ENCODE peak calls at places on chromosomes 7 and 10, in six cellular contexts. O is AG04450, C is astrocyte of the spinal cord, T is heart left ventricle, Y is colonic mucosa, M is nephron progenitor cell. W is an unnamed sample.

GRCh38 chr10:93818086-93818485 is 60.4 kb downstream of the LGI1 start:
- DNase-seq in Y (no peak), C (no peak), M (no peak), O (no peak), T (no peak), W (no peak)

GRCh38 chr10:49484501-49485230 is 54.3 kb downstream of the ERCC6 start:
- DNase-seq in T (no peak), Y (no peak), O (peak), M (no peak), C (peak), W (no peak)

GRCh38 chr10:96964131-96964530 is 132.0 kb downstream of the LCOR start:
- DNase-seq in T (no peak), M (no peak), Y (no peak), C (no peak), O (no peak), W (no peak)

GRCh38 chr7:49850921-49851613 is 77.6 kb downstream of the VWC2 start:
- DNase-seq in Y (no peak), O (no peak), C (no peak), T (no peak), M (no peak), W (no peak)

GRCh38 chr10:88702848-88703597 is 3.0 kb upstream of the LIPK start:
- DNase-seq in C (peak), O (peak), M (no peak), T (no peak), Y (peak), W (peak)

GRCh38 chr10:124641282-124642075 is 102.7 kb downstream of the FAM53B start:
- DNase-seq in O (no peak), T (peak), M (no peak), C (peak), Y (no peak), W (peak)

GRCh38 chr10:32147730-32148129 is 91.5 kb upstream of the KIF5B start:
- DNase-seq in M (no peak), C (no peak), O (no peak), T (no peak), Y (no peak), W (no peak)

GRCh38 chr10:66176772-66177171 is 749.1 kb upstream of the LRRTM3 start:
- DNase-seq in M (no peak), O (peak), T (no peak), Y (no peak), C (peak), W (no peak)

GRCh38 chr7:27189560-27190283 is 4.7 kb upstream of the HOXA11 start:
- DNase-seq in T (no peak), O (no peak), M (peak), C (no peak), Y (no peak), W (no peak)

GRCh38 chr10:131022369-131022768 is 289.2 kb downstream of the TCERG1L start:
- DNase-seq in C (no peak), O (no peak), M (no peak), T (no peak), Y (no peak), W (no peak)

GRCh38 chr7:100444311-100445278 is 8.3 kb upstream of the PPP1R35 start:
- DNase-seq in M (no peak), C (peak), O (no peak), T (peak), Y (no peak), W (peak)

GRCh38 chr7:369476-369980 is 79.6 kb downstream of the FOXL3 start:
- DNase-seq in T (no peak), Y (peak), O (no peak), C (no peak), M (no peak), W (no peak)

GRCh38 chr7:368651-369475 is 78.9 kb downstream of the FOXL3 start:
- DNase-seq in O (no peak), M (no peak), T (no peak), C (no peak), Y (no peak), W (no peak)

GRCh38 chr7:371119-371778 is 81.3 kb downstream of the FOXL3 start:
- DNase-seq in C (no peak), Y (peak), M (no peak), O (no peak), T (no peak), W (no peak)

GRCh38 chr7:370775-371118 is 80.8 kb downstream of the FOXL3 start:
- DNase-seq in M (no peak), T (no peak), O (no peak), C (no peak), Y (no peak), W (no peak)

GRCh38 chr7:369981-370621 is 80.1 kb downstream of the FOXL3 start:
- DNase-seq in Y (no peak), C (no peak), O (no peak), M (no peak), T (no peak), W (no peak)
- TF ChIP-seq CTCF in Y (no peak), C (no peak), O (no peak), M (no peak), T (no peak), W (no peak)

DNA sequence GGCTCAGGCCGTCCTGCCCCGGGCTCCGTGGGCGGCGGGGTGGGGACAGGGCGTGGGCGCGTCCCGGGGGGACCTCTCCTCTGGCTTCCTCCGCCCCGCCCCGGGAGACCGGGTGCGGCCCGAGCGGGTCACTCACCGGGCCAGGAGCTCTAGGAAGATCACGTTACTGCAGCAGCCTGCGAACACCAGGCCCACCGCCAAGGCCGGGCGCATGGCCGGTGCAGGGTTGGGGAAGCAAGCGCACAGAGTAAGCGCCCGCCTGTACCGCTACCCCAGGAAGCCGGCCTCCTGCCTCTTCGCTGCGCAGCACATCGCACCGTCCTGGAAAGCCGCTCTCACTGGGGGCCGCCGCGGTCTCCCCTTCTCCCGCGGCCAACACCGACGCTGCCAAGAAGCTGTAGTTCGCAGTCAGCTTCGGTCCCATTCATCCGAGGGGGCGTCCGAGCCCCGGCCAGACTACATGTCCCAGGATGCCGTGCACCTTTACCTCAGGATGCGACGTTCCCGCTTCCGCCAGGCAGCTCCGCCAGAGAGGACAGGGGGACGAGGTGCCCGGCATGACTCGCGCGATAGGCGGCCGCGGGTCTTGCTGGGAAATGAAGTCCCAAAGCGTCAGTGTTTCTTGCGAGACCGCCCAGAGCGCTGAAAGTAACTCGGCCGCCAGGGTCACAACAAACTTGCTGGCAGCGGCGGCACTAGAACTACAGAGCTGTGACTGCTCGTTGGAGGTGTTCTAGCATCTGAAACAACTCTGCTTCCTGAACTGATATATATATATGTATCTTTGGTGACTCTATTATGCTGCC is at the start of gene SLC35B4:
- DNase-seq in T (peak), M (peak), C (peak), Y (peak), O (peak), W (peak)
- TF ChIP-seq CTCF in T (peak), M (no peak), C (peak), Y (peak), O (peak), W (peak)

GRCh38 chr7:94584113-94584512 is 71.8 kb downstream of the SGCE start:
- DNase-seq in Y (no peak), T (peak), C (peak), M (no peak), O (no peak), W (no peak)
- TF ChIP-seq CTCF in Y (no peak), T (no peak), C (no peak), M (no peak), O (no peak), W (no peak)

GRCh38 chr7:74503061-74503460 is 49.4 kb downstream of the GTF2IRD1 start:
- DNase-seq in C (no peak), Y (no peak), T (no peak), O (no peak), M (no peak), W (no peak)
- TF ChIP-seq CTCF in C (no peak), Y (no peak), T (no peak), O (no peak), M (no peak), W (no peak)

GRCh38 chr10:8052970-8053445 is 1.5 kb upstream of the GATA3 start:
- DNase-seq in O (no peak), Y (no peak), M (no peak), C (no peak), T (no peak), W (no peak)
- TF ChIP-seq CTCF in O (no peak), Y (no peak), M (no peak), C (no peak), T (no peak), W (peak)

DNA sequence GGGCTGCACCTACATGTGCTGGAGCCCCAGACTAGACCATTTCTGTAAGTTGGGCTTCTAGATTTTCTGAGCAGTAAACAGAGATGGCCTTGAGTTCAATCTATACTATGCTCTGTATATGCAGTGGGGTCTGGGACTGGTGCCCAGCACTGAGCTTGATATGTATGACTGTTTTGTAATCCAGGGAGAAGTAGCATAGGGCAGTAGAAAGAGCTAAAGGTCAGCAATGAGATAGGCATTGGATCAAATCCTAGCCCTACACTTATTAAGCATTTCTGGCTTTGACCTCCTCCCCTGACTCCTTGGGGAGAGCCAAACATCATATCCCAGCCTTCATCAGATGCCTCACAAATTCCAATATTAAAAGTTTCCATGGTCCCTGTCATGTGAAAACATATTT is 254.6 kb downstream of the TSPAN12 start:
- DNase-seq in Y (no peak), M (no peak), T (no peak), O (no peak), C (no peak), W (no peak)
- TF ChIP-seq CTCF in Y (no peak), M (no peak), T (no peak), O (no peak), C (no peak), W (no peak)

DNA sequence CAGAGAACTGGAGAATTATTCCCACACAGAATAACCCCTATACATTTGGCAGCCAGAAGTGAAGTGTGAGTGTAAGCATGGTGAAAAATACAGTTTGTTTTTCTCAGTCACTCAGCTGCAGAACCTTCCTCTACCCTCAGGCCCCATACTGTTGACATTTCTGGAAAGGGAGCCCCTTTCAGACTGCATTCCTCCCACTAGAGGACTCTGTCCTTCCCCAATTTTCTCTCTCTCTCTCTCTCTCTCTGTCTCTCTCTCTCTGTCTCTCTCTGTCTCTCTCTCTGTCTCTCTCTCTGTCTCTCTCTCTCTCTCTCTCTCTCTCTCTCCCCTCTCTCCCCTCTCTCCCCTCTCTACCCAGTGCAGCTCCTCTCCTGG is 86.8 kb upstream of the STEAP1B start:
- DNase-seq in M (no peak), T (no peak), C (no peak), Y (no peak), O (no peak), W (no peak)
- TF ChIP-seq CTCF in M (no peak), T (peak), C (peak), Y (no peak), O (peak), W (no peak)

DNA sequence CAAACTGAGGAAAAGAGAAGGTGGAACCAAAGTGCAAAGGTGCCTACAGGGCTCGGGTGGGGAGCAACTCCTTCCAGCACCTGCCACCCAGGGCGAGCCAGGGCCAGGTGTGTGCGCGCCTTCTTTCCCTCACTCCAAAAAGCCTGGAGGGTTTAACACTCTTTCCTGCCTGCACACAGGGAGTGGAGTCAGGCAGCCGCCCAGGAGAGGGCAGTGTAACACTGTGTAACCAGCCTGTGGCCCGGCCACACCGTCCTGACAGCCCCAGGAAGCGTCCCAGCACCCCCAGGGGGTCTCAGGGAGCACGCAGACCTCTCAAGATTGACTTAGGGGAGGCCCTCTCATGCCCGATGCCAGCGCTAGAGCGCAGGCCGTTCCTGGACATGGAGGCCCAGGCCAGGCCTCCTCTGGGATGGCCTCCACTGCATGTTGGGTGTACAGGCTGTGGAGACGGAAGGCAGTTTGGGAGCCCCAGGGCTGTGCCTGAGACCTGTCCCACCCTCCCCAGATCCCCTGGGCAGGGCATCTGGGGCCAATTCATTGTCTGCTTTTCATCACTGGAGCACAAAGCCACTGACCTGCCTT is 13.4 kb downstream of the BRI3 start:
- DNase-seq in C (peak), Y (peak), T (no peak), O (no peak), M (peak), W (peak)
- TF ChIP-seq CTCF in C (peak), Y (peak), T (peak), O (peak), M (peak), W (peak)

GRCh38 chr7:31126976-31127375 is 74.9 kb downstream of the ADCYAP1R1 start:
- DNase-seq in C (peak), M (no peak), Y (no peak), O (no peak), T (no peak), W (no peak)
- TF ChIP-seq CTCF in C (peak), M (no peak), Y (no peak), O (peak), T (no peak), W (no peak)

DNA sequence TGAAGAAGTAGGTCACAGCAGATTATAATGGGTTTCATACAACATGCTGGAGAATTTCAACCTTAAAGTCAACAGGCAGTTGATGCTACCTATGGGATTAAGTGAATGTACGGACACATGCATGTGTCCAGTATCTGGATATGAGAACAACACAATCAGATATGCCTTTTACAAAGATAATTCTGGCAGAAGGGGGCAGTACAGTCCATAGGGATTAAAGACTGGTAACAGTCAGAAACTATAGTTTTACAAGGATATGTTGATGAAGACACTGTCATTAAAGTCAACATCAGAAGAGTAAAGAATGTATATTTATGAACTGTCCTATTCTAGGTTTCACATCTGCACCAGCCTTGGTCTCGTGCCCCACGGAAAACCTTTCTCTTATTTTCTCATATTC is 41.5 kb downstream of the ANKMY2 start:
- DNase-seq in Y (no peak), T (no peak), C (no peak), M (no peak), O (no peak), W (no peak)
- TF ChIP-seq CTCF in Y (no peak), T (no peak), C (no peak), M (no peak), O (peak), W (no peak)